ENCODE peak calls at places on chromosomes 3 and 15, in six cellular contexts. E is HCT116, O is GM12878, A is K562, L is HepG2, S is H1. I is an unnamed sample.

GRCh38 chr3:80087769-80088168 is 320.0 kb upstream of the ROBO1 start:
- DNase-seq in E (no peak), O (no peak), A (no peak), L (no peak), S (no peak), I (no peak)

GRCh38 chr15:56320861-56321260 is 44.4 kb upstream of the TEX9 start:
- DNase-seq in E (no peak), O (no peak), A (no peak), L (no peak), S (no peak), I (no peak)

GRCh38 chr3:26350853-26351252 is 271.7 kb upstream of the LRRC3B start:
- DNase-seq in E (no peak), O (no peak), A (no peak), L (no peak), S (no peak), I (peak; percentile 51)

GRCh38 chr3:171646357-171647133 is 163.7 kb downstream of the PLD1 start:
- DNase-seq in E (peak; percentile 36), O (no peak), A (peak; percentile 36), L (peak; percentile 7), S (no peak), I (peak; percentile 11)

GRCh38 chr3:170132335-170132734 is 49.2 kb downstream of the PHC3 start:
- DNase-seq in E (no peak), O (no peak), A (peak; percentile 86), L (no peak), S (no peak), I (no peak)

GRCh38 chr3:111333642-111334041 is 208.4 kb upstream of the CD96 start:
- DNase-seq in E (no peak), O (no peak), A (no peak), L (no peak), S (no peak), I (no peak)

GRCh38 chr3:51384145-51384729 is 854 bp upstream of the MANF start:
- DNase-seq in E (no peak), O (no peak), A (no peak), L (no peak), S (peak; percentile 62), I (no peak)

GRCh38 chr3:124453221-124453620 is 277.0 kb upstream of the UMPS start:
- DNase-seq in E (no peak), O (no peak), A (no peak), L (no peak), S (no peak), I (no peak)

GRCh38 chr15:85730001-85730820 is 64.5 kb downstream of the KLHL25 start:
- DNase-seq in E (peak; percentile 47), O (no peak), A (peak; percentile 64), L (peak; percentile 53), S (no peak), I (peak; percentile 51)

GRCh38 chr15:48719668-48720067 is 74.2 kb upstream of the FBN1 start:
- DNase-seq in E (no peak), O (no peak), A (peak; percentile 38), L (no peak), S (no peak), I (no peak)

GRCh38 chr3:46812237-46812791 is 50.9 kb downstream of the MYL3 start:
- DNase-seq in E (no peak), O (no peak), A (peak; percentile 89), L (no peak), S (peak; percentile 92), I (peak; percentile 50)

GRCh38 chr3:138456961-138457862 is 22.8 kb downstream of the ESYT3 start:
- DNase-seq in E (no peak), O (no peak), A (no peak), L (no peak), S (no peak), I (no peak)

GRCh38 chr15:74389115-74390048 is 21.9 kb upstream of the CYP11A1 start:
- DNase-seq in E (no peak), O (no peak), A (peak; percentile 97), L (no peak), S (no peak), I (no peak)

GRCh38 chr3:129517516-129517915 is 10.9 kb upstream of the RHO start:
- DNase-seq in E (no peak), O (no peak), A (no peak), L (no peak), S (no peak), I (no peak)

GRCh38 chr3:123244128-123244527 is 42.4 kb downstream of the SEC22A start:
- DNase-seq in E (no peak), O (no peak), A (peak; percentile 27), L (no peak), S (no peak), I (no peak)

GRCh38 chr3:99967796-99968195 is 146.5 kb downstream of the FILIP1L start:
- DNase-seq in E (no peak), O (no peak), A (no peak), L (no peak), S (no peak), I (no peak)

GRCh38 chr15:64464271-64465005 is 4.1 kb downstream of the ZNF609 start:
- DNase-seq in E (no peak), O (no peak), A (no peak), L (no peak), S (no peak), I (no peak)

GRCh38 chr15:84736375-84736774 is 12.0 kb upstream of the ZNF592 start:
- DNase-seq in E (no peak), O (peak; percentile 96), A (no peak), L (no peak), S (no peak), I (no peak)

DNA sequence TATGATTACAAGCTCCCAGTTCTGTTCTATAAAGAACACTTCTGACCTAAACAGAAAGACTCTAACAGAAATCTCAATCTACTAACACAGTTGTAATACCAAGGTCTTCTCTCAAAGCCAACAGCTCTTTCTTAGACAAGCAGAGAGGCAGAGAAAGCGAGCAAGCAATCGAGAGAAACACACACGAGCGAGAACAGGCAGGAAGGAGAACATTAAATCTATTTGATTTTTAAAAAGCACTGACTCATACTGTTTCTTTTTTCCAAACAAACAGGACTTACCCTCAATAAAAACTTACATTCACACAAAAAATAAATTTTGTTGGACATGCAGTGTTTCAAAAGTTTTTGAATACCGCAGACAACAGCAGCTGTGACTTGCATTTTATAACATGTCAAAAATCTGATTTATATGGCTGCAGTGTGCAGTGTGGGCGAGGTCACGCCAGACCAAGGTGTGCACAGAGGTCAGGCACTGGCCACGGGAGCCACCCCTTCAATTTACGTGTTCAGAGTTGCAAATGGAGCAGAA is at the start of gene NRG4:
- DNase-seq in E (peak; percentile 10), O (no peak), A (peak; percentile 70), L (no peak), S (no peak), I (no peak)
- TF ChIP-seq YY1 in E (no peak), O (no peak), A (no peak), L (no peak), S (no peak), I (no peak)

DNA sequence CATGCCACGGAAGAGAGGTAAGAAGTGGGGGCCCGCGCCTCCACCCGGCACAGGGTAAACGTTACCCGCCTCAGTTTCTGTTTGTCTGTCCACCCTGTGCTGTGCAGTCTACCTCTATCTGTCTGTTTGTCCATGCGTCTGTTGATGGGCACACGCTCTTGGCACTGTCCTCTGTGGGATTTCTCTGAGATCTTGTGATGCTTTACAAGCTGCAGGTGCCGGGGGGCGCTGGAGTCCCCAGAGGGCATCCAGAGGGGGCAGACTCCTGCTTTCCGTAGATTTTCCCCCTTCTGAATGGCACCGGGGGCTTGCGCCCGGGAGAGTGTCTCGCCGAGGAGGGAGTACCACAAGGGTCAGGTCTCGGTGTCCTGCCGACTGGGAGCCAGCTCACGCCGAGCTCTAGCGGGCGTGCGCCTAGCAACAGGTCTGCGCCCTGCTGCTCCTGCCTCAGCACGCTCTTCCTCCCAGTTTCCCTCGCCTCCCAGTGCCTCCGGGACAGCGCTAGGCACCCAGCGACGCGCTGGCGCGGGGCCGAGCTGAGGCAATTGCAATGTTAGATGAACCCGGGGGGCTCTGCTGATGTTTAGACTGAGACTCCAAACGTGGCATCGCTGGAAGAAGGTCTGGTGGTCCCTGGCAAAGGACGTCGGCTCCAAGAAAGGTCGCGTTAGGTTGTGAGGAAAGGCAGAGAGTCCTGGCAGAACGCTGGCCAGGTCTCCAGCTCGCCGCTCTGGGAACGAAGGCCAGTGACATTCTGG is 667 bp downstream of the CEMIP start:
- DNase-seq in E (no peak), O (no peak), A (no peak), L (peak; percentile 25), S (peak; percentile 74), I (no peak)
- H3K4me1 ChIP-seq in E (peaks cover 4% of the 10 kb centered on the region), O (no peaks in the 10 kb centered on the region), A (peaks cover 18% of the 10 kb centered on the region), L (peaks cover 44% of the 10 kb centered on the region), S (no peaks in the 10 kb centered on the region), I (peaks cover 5% of the 10 kb centered on the region)

GRCh38 chr3:50275160-50275995 is 3.5 kb upstream of the LSMEM2 start:
- DNase-seq in E (no peak), O (no peak), A (no peak), L (no peak), S (peak; percentile 80), I (no peak)

GRCh38 chr3:50276762-50277101 is 2.2 kb upstream of the LSMEM2 start:
- DNase-seq in E (no peak), O (no peak), A (no peak), L (no peak), S (no peak), I (no peak)

GRCh38 chr3:50274371-50275104 is 4.3 kb upstream of the LSMEM2 start:
- DNase-seq in E (no peak), O (no peak), A (peak; percentile 84), L (peak; percentile 60), S (peak; percentile 94), I (peak; percentile 73)

GRCh38 chr3:50278106-50278867 is 600 bp upstream of the LSMEM2 start:
- DNase-seq in E (no peak), O (no peak), A (no peak), L (no peak), S (no peak), I (no peak)

DNA sequence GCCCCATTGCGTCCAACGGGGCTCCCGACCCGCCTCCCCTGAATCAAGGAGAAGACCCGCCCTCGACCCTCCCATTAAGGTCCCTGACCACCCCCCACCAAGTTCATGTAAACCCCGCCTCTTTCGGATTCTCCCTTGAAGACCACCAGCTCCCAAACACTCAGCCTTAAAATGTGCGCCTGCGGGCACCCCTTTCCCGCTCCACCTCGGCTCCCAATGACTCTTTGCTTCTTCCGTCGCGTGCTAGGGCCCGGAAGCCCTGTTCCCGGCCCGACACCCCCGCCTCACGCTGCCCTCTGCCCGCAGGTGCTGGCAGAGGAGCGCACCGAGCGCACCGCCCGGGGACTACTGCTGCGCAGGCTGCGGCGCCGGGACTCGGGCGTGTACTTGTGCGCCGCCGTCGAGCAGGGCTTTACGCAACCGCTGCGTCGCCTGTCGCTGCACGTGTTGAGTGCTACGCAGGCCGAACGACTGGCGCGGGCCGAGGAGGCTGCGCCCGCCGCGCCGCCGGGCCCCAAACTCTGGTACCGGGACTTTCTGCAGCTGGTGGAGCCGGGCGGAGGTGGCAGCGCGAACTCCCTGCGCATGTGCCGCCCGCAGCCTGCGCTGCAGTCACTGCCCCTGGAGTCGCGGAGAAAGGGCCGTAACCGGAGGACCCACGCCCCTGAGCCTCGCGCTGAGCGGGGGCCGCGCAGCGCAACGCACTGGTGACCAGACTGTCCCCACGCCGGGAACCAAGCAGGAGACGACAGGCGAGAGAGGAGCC is 2.7 kb upstream of the LSMEM2 start:
- DNase-seq in E (no peak), O (no peak), A (no peak), L (no peak), S (peak; percentile 78), I (no peak)
- TF ChIP-seq ZNF274 in E (no peak), O (no peak), A (no peak), L (no peak), S (no peak), I (no peak)

DNA sequence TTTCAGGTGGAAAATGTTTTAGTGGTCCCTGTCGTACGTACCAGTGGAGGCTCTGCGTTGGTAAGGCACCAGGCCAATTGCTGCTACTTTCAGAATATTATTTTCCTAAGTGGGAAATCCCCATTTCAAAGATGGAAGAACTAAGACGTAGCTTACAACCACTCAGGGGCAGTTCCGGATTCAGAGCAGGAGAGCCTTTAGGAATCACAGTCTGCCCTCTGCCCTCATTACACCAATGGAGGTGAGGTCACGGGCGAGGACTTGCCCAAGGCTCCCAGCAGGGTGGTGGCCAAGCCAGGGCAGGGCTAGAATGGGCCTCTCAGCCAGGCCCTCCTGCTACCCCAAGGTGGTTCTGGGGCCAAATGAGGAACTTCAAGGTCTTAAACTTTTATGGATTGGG is 72.6 kb downstream of the RASGRF1 start:
- DNase-seq in E (no peak), O (no peak), A (no peak), L (no peak), S (no peak), I (no peak)
- TF ChIP-seq YY1 in E (no peak), O (no peak), A (no peak), L (no peak), S (no peak), I (no peak)

I was measured in NT2/D1.